ENCODE peak calls at places on chromosomes 11 and 22, in five cellular contexts. A, K, C, Y and B are unnamed samples.
A peak's percentile ranks its signal among the peaks of the same experiment; 100 is the strongest.

GRCh38 chr11:65745049-65745448 is 24.5 kb upstream of the RNASEH2C start:
- ATAC-seq in C (no peak), K (peak; percentile 43), A (no peak), Y (peak; percentile 17), B (no peak)

GRCh38 chr11:72704028-72704782 is 30.0 kb upstream of the PDE2A start:
- ATAC-seq in Y (no peak), K (no peak), A (no peak), C (no peak), B (no peak)

GRCh38 chr11:29669336-29669735 is 347.5 kb downstream of the KCNA4 start:
- ATAC-seq in K (no peak), A (no peak), C (no peak), Y (no peak), B (no peak)

GRCh38 chr11:83044958-83045712 is 26.6 kb downstream of the RAB30 start:
- ATAC-seq in A (peak; percentile 64), Y (peak; percentile 43), K (no peak), C (peak; percentile 96), B (peak; percentile 81)

GRCh38 chr11:72762641-72763304 is 10.6 kb upstream of the ARAP1 start:
- ATAC-seq in C (peak; percentile 30), K (no peak), Y (no peak), A (peak; percentile 92), B (peak; percentile 88)

GRCh38 chr11:114216804-114217195 is 79.4 kb upstream of the NNMT start:
- ATAC-seq in A (peak; percentile 49), K (no peak), Y (no peak), C (peak; percentile 86), B (no peak)

GRCh38 chr11:61152816-61153592 is 8.2 kb downstream of the VPS37C start:
- ATAC-seq in Y (peak; percentile 29), C (no peak), A (no peak), K (peak; percentile 17), B (no peak)

GRCh38 chr22:17106161-17106784 is 14.9 kb downstream of the TMEM121B start:
- ATAC-seq in K (peak; percentile 27), A (no peak), Y (peak; percentile 6), C (no peak), B (no peak)

GRCh38 chr11:36019722-36020121 is 75.9 kb downstream of the LDLRAD3 start:
- ATAC-seq in A (no peak), K (no peak), C (no peak), Y (no peak), B (no peak)